ENCODE peak calls at places on chromosomes 12 and 14, in six cellular contexts. One of them, this sample, is unnamed.

GRCh38 chr14:89163237-89163636 is 253.8 kb downstream of the FOXN3 start:
- DNase-seq in activated gamma-delta T cell treated with Interleukin-2 at 50 U/mL for 16 hours: no peak
- DNase-seq in activated CD4-positive, alpha-beta T cell treated with anti-CD3 and anti-CD28 coated beads, Interleukin-2, amount 10 ng/mL, durations not matched to agents 7 days and 5 days: no peak
- DNase-seq in activated T-cell treated with anti-CD3 and anti-CD28 coated beads for 48 hours: no peak
- DNase-seq in NCI-H69: no peak
- DNase-seq in mesothelial cell of epicardium: no peak
- DNase-seq in this sample: no peak

GRCh38 chr12:79406993-79407392 is 283.8 kb downstream of the PAWR start:
- DNase-seq in mesothelial cell of epicardium: no peak
- DNase-seq in NCI-H69: no peak
- DNase-seq in activated gamma-delta T cell treated with Interleukin-2 at 50 U/mL for 16 hours: no peak
- DNase-seq in activated T-cell treated with anti-CD3 and anti-CD28 coated beads for 48 hours: no peak
- DNase-seq in activated CD4-positive, alpha-beta T cell treated with anti-CD3 and anti-CD28 coated beads, Interleukin-2, amount 10 ng/mL, durations not matched to agents 7 days and 5 days: no peak
- DNase-seq in this sample: no peak

GRCh38 chr12:130391186-130391585 is 53.5 kb downstream of the PIWIL1 start:
- DNase-seq in activated T-cell treated with anti-CD3 and anti-CD28 coated beads for 48 hours: no peak
- DNase-seq in activated gamma-delta T cell treated with Interleukin-2 at 50 U/mL for 16 hours: no peak
- DNase-seq in activated CD4-positive, alpha-beta T cell treated with anti-CD3 and anti-CD28 coated beads, Interleukin-2, amount 10 ng/mL, durations not matched to agents 7 days and 5 days: no peak
- DNase-seq in mesothelial cell of epicardium: no peak
- DNase-seq in NCI-H69: no peak
- DNase-seq in this sample: no peak

GRCh38 chr12:69948874-69949273 is 123.8 kb downstream of the MYRFL start:
- DNase-seq in mesothelial cell of epicardium: no peak
- DNase-seq in activated CD4-positive, alpha-beta T cell treated with anti-CD3 and anti-CD28 coated beads, Interleukin-2, amount 10 ng/mL, durations not matched to agents 7 days and 5 days: no peak
- DNase-seq in activated T-cell treated with anti-CD3 and anti-CD28 coated beads for 48 hours: no peak
- DNase-seq in activated gamma-delta T cell treated with Interleukin-2 at 50 U/mL for 16 hours: no peak
- DNase-seq in NCI-H69: no peak
- DNase-seq in this sample: no peak

GRCh38 chr14:53151867-53152626 is 1.1 kb downstream of the DDHD1 start:
- DNase-seq in activated CD4-positive, alpha-beta T cell treated with anti-CD3 and anti-CD28 coated beads, Interleukin-2, amount 10 ng/mL, durations not matched to agents 7 days and 5 days: peak
- DNase-seq in activated T-cell treated with anti-CD3 and anti-CD28 coated beads for 48 hours: peak
- DNase-seq in activated gamma-delta T cell treated with Interleukin-2 at 50 U/mL for 16 hours: peak
- DNase-seq in mesothelial cell of epicardium: peak
- DNase-seq in NCI-H69: peak
- DNase-seq in this sample: peak

GRCh38 chr14:52111583-52111982 is 42.7 kb upstream of the NID2 start:
- DNase-seq in NCI-H69: no peak
- DNase-seq in mesothelial cell of epicardium: no peak
- DNase-seq in activated CD4-positive, alpha-beta T cell treated with anti-CD3 and anti-CD28 coated beads, Interleukin-2, amount 10 ng/mL, durations not matched to agents 7 days and 5 days: no peak
- DNase-seq in activated gamma-delta T cell treated with Interleukin-2 at 50 U/mL for 16 hours: no peak
- DNase-seq in activated T-cell treated with anti-CD3 and anti-CD28 coated beads for 48 hours: no peak
- DNase-seq in this sample: peak

GRCh38 chr12:131444220-131445164 is 266.4 kb upstream of the SFSWAP start:
- DNase-seq in activated T-cell treated with anti-CD3 and anti-CD28 coated beads for 48 hours: no peak
- DNase-seq in NCI-H69: no peak
- DNase-seq in mesothelial cell of epicardium: peak
- DNase-seq in activated gamma-delta T cell treated with Interleukin-2 at 50 U/mL for 16 hours: no peak
- DNase-seq in activated CD4-positive, alpha-beta T cell treated with anti-CD3 and anti-CD28 coated beads, Interleukin-2, amount 10 ng/mL, durations not matched to agents 7 days and 5 days: no peak
- DNase-seq in this sample: no peak

GRCh38 chr14:100842799-100843198 is 16.9 kb downstream of the MEG3 start:
- DNase-seq in NCI-H69: peak
- DNase-seq in activated T-cell treated with anti-CD3 and anti-CD28 coated beads for 48 hours: no peak
- DNase-seq in activated CD4-positive, alpha-beta T cell treated with anti-CD3 and anti-CD28 coated beads, Interleukin-2, amount 10 ng/mL, durations not matched to agents 7 days and 5 days: no peak
- DNase-seq in activated gamma-delta T cell treated with Interleukin-2 at 50 U/mL for 16 hours: no peak
- DNase-seq in mesothelial cell of epicardium: no peak
- DNase-seq in this sample: peak

GRCh38 chr12:67630373-67631088 is 18.0 kb upstream of the DYRK2 start:
- DNase-seq in activated gamma-delta T cell treated with Interleukin-2 at 50 U/mL for 16 hours: peak
- DNase-seq in NCI-H69: peak
- DNase-seq in activated CD4-positive, alpha-beta T cell treated with anti-CD3 and anti-CD28 coated beads, Interleukin-2, amount 10 ng/mL, durations not matched to agents 7 days and 5 days: peak
- DNase-seq in mesothelial cell of epicardium: no peak
- DNase-seq in activated T-cell treated with anti-CD3 and anti-CD28 coated beads for 48 hours: peak
- DNase-seq in this sample: no peak

GRCh38 chr12:95218164-95218851 is 701 bp downstream of the VEZT start:
- DNase-seq in NCI-H69: peak
- DNase-seq in activated T-cell treated with anti-CD3 and anti-CD28 coated beads for 48 hours: no peak
- DNase-seq in mesothelial cell of epicardium: no peak
- DNase-seq in activated gamma-delta T cell treated with Interleukin-2 at 50 U/mL for 16 hours: peak
- DNase-seq in activated CD4-positive, alpha-beta T cell treated with anti-CD3 and anti-CD28 coated beads, Interleukin-2, amount 10 ng/mL, durations not matched to agents 7 days and 5 days: peak
- DNase-seq in this sample: peak

GRCh38 chr12:121791671-121792496 is 1.6 kb downstream of the RHOF start:
- DNase-seq in activated T-cell treated with anti-CD3 and anti-CD28 coated beads for 48 hours: no peak
- DNase-seq in activated gamma-delta T cell treated with Interleukin-2 at 50 U/mL for 16 hours: peak
- DNase-seq in NCI-H69: no peak
- DNase-seq in mesothelial cell of epicardium: no peak
- DNase-seq in activated CD4-positive, alpha-beta T cell treated with anti-CD3 and anti-CD28 coated beads, Interleukin-2, amount 10 ng/mL, durations not matched to agents 7 days and 5 days: peak
- DNase-seq in this sample: no peak

GRCh38 chr12:96786808-96787207 is 120.2 kb upstream of the NEDD1 start:
- DNase-seq in activated T-cell treated with anti-CD3 and anti-CD28 coated beads for 48 hours: no peak
- DNase-seq in mesothelial cell of epicardium: no peak
- DNase-seq in NCI-H69: no peak
- DNase-seq in activated gamma-delta T cell treated with Interleukin-2 at 50 U/mL for 16 hours: no peak
- DNase-seq in activated CD4-positive, alpha-beta T cell treated with anti-CD3 and anti-CD28 coated beads, Interleukin-2, amount 10 ng/mL, durations not matched to agents 7 days and 5 days: no peak
- DNase-seq in this sample: no peak

GRCh38 chr12:132593938-132594358 is 16.4 kb downstream of the LRCOL1 start:
- DNase-seq in NCI-H69: peak
- DNase-seq in mesothelial cell of epicardium: peak
- DNase-seq in activated CD4-positive, alpha-beta T cell treated with anti-CD3 and anti-CD28 coated beads, Interleukin-2, amount 10 ng/mL, durations not matched to agents 7 days and 5 days: no peak
- DNase-seq in activated gamma-delta T cell treated with Interleukin-2 at 50 U/mL for 16 hours: no peak
- DNase-seq in activated T-cell treated with anti-CD3 and anti-CD28 coated beads for 48 hours: peak
- DNase-seq in this sample: peak

GRCh38 chr12:20097561-20097960 is 270.8 kb upstream of the PDE3A start:
- DNase-seq in activated T-cell treated with anti-CD3 and anti-CD28 coated beads for 48 hours: no peak
- DNase-seq in activated gamma-delta T cell treated with Interleukin-2 at 50 U/mL for 16 hours: no peak
- DNase-seq in activated CD4-positive, alpha-beta T cell treated with anti-CD3 and anti-CD28 coated beads, Interleukin-2, amount 10 ng/mL, durations not matched to agents 7 days and 5 days: no peak
- DNase-seq in mesothelial cell of epicardium: no peak
- DNase-seq in NCI-H69: no peak
- DNase-seq in this sample: peak

GRCh38 chr14:24317141-24317927 is 6.0 kb downstream of the LTB4R start:
- DNase-seq in mesothelial cell of epicardium: no peak
- DNase-seq in activated T-cell treated with anti-CD3 and anti-CD28 coated beads for 48 hours: no peak
- DNase-seq in activated gamma-delta T cell treated with Interleukin-2 at 50 U/mL for 16 hours: no peak
- DNase-seq in activated CD4-positive, alpha-beta T cell treated with anti-CD3 and anti-CD28 coated beads, Interleukin-2, amount 10 ng/mL, durations not matched to agents 7 days and 5 days: no peak
- DNase-seq in NCI-H69: no peak
- DNase-seq in this sample: peak

GRCh38 chr14:21070610-21071224 is 613 bp downstream of the ARHGEF40 start:
- DNase-seq in NCI-H69: peak
- DNase-seq in activated CD4-positive, alpha-beta T cell treated with anti-CD3 and anti-CD28 coated beads, Interleukin-2, amount 10 ng/mL, durations not matched to agents 7 days and 5 days: no peak
- DNase-seq in mesothelial cell of epicardium: peak
- DNase-seq in activated gamma-delta T cell treated with Interleukin-2 at 50 U/mL for 16 hours: no peak
- DNase-seq in activated T-cell treated with anti-CD3 and anti-CD28 coated beads for 48 hours: no peak
- DNase-seq in this sample: peak

GRCh38 chr12:130976171-130976720 is 22.5 kb downstream of the ADGRD1 start:
- DNase-seq in mesothelial cell of epicardium: no peak
- DNase-seq in activated gamma-delta T cell treated with Interleukin-2 at 50 U/mL for 16 hours: no peak
- DNase-seq in activated T-cell treated with anti-CD3 and anti-CD28 coated beads for 48 hours: no peak
- DNase-seq in NCI-H69: no peak
- DNase-seq in activated CD4-positive, alpha-beta T cell treated with anti-CD3 and anti-CD28 coated beads, Interleukin-2, amount 10 ng/mL, durations not matched to agents 7 days and 5 days: no peak
- DNase-seq in this sample: no peak

GRCh38 chr14:90804292-90804671 is 11.9 kb downstream of the TTC7B start:
- DNase-seq in activated gamma-delta T cell treated with Interleukin-2 at 50 U/mL for 16 hours: no peak
- DNase-seq in mesothelial cell of epicardium: no peak
- DNase-seq in activated CD4-positive, alpha-beta T cell treated with anti-CD3 and anti-CD28 coated beads, Interleukin-2, amount 10 ng/mL, durations not matched to agents 7 days and 5 days: no peak
- DNase-seq in NCI-H69: no peak
- DNase-seq in activated T-cell treated with anti-CD3 and anti-CD28 coated beads for 48 hours: no peak
- DNase-seq in this sample: no peak

GRCh38 chr12:6919588-6919987 is 5.2 kb downstream of the ENO2 start:
- DNase-seq in activated T-cell treated with anti-CD3 and anti-CD28 coated beads for 48 hours: no peak
- DNase-seq in activated gamma-delta T cell treated with Interleukin-2 at 50 U/mL for 16 hours: no peak
- DNase-seq in NCI-H69: no peak
- DNase-seq in activated CD4-positive, alpha-beta T cell treated with anti-CD3 and anti-CD28 coated beads, Interleukin-2, amount 10 ng/mL, durations not matched to agents 7 days and 5 days: no peak
- DNase-seq in mesothelial cell of epicardium: no peak
- DNase-seq in this sample: no peak

GRCh38 chr14:92348154-92348553 is 25.2 kb downstream of the SLC24A4 start:
- DNase-seq in activated CD4-positive, alpha-beta T cell treated with anti-CD3 and anti-CD28 coated beads, Interleukin-2, amount 10 ng/mL, durations not matched to agents 7 days and 5 days: no peak
- DNase-seq in activated T-cell treated with anti-CD3 and anti-CD28 coated beads for 48 hours: no peak
- DNase-seq in NCI-H69: peak
- DNase-seq in mesothelial cell of epicardium: no peak
- DNase-seq in activated gamma-delta T cell treated with Interleukin-2 at 50 U/mL for 16 hours: no peak
- DNase-seq in this sample: no peak

GRCh38 chr12:6784292-6784691 is 5.0 kb upstream of the CD4 start:
- DNase-seq in mesothelial cell of epicardium: no peak
- DNase-seq in activated gamma-delta T cell treated with Interleukin-2 at 50 U/mL for 16 hours: no peak
- DNase-seq in NCI-H69: no peak
- DNase-seq in activated CD4-positive, alpha-beta T cell treated with anti-CD3 and anti-CD28 coated beads, Interleukin-2, amount 10 ng/mL, durations not matched to agents 7 days and 5 days: no peak
- DNase-seq in activated T-cell treated with anti-CD3 and anti-CD28 coated beads for 48 hours: no peak
- DNase-seq in this sample: no peak

GRCh38 chr12:107684990-107685359 is 624 bp upstream of the PWP1 start:
- DNase-seq in activated T-cell treated with anti-CD3 and anti-CD28 coated beads for 48 hours: peak
- DNase-seq in mesothelial cell of epicardium: no peak
- DNase-seq in activated gamma-delta T cell treated with Interleukin-2 at 50 U/mL for 16 hours: no peak
- DNase-seq in activated CD4-positive, alpha-beta T cell treated with anti-CD3 and anti-CD28 coated beads, Interleukin-2, amount 10 ng/mL, durations not matched to agents 7 days and 5 days: peak
- DNase-seq in NCI-H69: peak
- DNase-seq in this sample: peak

GRCh38 chr14:93958567-93959238 is 17.7 kb downstream of the ASB2 start:
- DNase-seq in activated gamma-delta T cell treated with Interleukin-2 at 50 U/mL for 16 hours: no peak
- DNase-seq in NCI-H69: no peak
- DNase-seq in mesothelial cell of epicardium: no peak
- DNase-seq in activated T-cell treated with anti-CD3 and anti-CD28 coated beads for 48 hours: no peak
- DNase-seq in activated CD4-positive, alpha-beta T cell treated with anti-CD3 and anti-CD28 coated beads, Interleukin-2, amount 10 ng/mL, durations not matched to agents 7 days and 5 days: no peak
- DNase-seq in this sample: no peak

GRCh38 chr14:80844872-80845271 is 96.7 kb downstream of the CEP128 start:
- DNase-seq in activated CD4-positive, alpha-beta T cell treated with anti-CD3 and anti-CD28 coated beads, Interleukin-2, amount 10 ng/mL, durations not matched to agents 7 days and 5 days: no peak
- DNase-seq in NCI-H69: peak
- DNase-seq in activated gamma-delta T cell treated with Interleukin-2 at 50 U/mL for 16 hours: no peak
- DNase-seq in activated T-cell treated with anti-CD3 and anti-CD28 coated beads for 48 hours: no peak
- DNase-seq in mesothelial cell of epicardium: no peak
- DNase-seq in this sample: peak

GRCh38 chr14:77376380-77376770 is 519 bp downstream of the TMED8 start:
- DNase-seq in NCI-H69: peak
- DNase-seq in activated T-cell treated with anti-CD3 and anti-CD28 coated beads for 48 hours: no peak
- DNase-seq in activated CD4-positive, alpha-beta T cell treated with anti-CD3 and anti-CD28 coated beads, Interleukin-2, amount 10 ng/mL, durations not matched to agents 7 days and 5 days: peak
- DNase-seq in mesothelial cell of epicardium: peak
- DNase-seq in activated gamma-delta T cell treated with Interleukin-2 at 50 U/mL for 16 hours: no peak
- DNase-seq in this sample: no peak

GRCh38 chr12:54680374-54680773 is 32.2 kb upstream of the DCD start:
- DNase-seq in mesothelial cell of epicardium: no peak
- DNase-seq in activated CD4-positive, alpha-beta T cell treated with anti-CD3 and anti-CD28 coated beads, Interleukin-2, amount 10 ng/mL, durations not matched to agents 7 days and 5 days: peak
- DNase-seq in NCI-H69: peak
- DNase-seq in activated T-cell treated with anti-CD3 and anti-CD28 coated beads for 48 hours: peak
- DNase-seq in activated gamma-delta T cell treated with Interleukin-2 at 50 U/mL for 16 hours: no peak
- DNase-seq in this sample: no peak

GRCh38 chr14:52834440-52834842 is 43.0 kb upstream of the GNPNAT1 start:
- DNase-seq in activated gamma-delta T cell treated with Interleukin-2 at 50 U/mL for 16 hours: no peak
- DNase-seq in activated T-cell treated with anti-CD3 and anti-CD28 coated beads for 48 hours: no peak
- DNase-seq in mesothelial cell of epicardium: no peak
- DNase-seq in NCI-H69: peak
- DNase-seq in activated CD4-positive, alpha-beta T cell treated with anti-CD3 and anti-CD28 coated beads, Interleukin-2, amount 10 ng/mL, durations not matched to agents 7 days and 5 days: no peak
- DNase-seq in this sample: peak

GRCh38 chr12:42552822-42553221 is 36.7 kb downstream of the PRICKLE1 start:
- DNase-seq in activated CD4-positive, alpha-beta T cell treated with anti-CD3 and anti-CD28 coated beads, Interleukin-2, amount 10 ng/mL, durations not matched to agents 7 days and 5 days: no peak
- DNase-seq in mesothelial cell of epicardium: no peak
- DNase-seq in activated gamma-delta T cell treated with Interleukin-2 at 50 U/mL for 16 hours: no peak
- DNase-seq in NCI-H69: peak
- DNase-seq in activated T-cell treated with anti-CD3 and anti-CD28 coated beads for 48 hours: no peak
- DNase-seq in this sample: no peak

GRCh38 chr14:76917158-76917596 is 91.0 kb downstream of the LRRC74A start:
- DNase-seq in mesothelial cell of epicardium: no peak
- DNase-seq in NCI-H69: peak
- DNase-seq in activated gamma-delta T cell treated with Interleukin-2 at 50 U/mL for 16 hours: no peak
- DNase-seq in activated CD4-positive, alpha-beta T cell treated with anti-CD3 and anti-CD28 coated beads, Interleukin-2, amount 10 ng/mL, durations not matched to agents 7 days and 5 days: no peak
- DNase-seq in activated T-cell treated with anti-CD3 and anti-CD28 coated beads for 48 hours: no peak
- DNase-seq in this sample: peak

GRCh38 chr14:92973265-92973797 is 50.4 kb downstream of the CHGA start:
- DNase-seq in NCI-H69: peak
- DNase-seq in activated T-cell treated with anti-CD3 and anti-CD28 coated beads for 48 hours: peak
- DNase-seq in mesothelial cell of epicardium: no peak
- DNase-seq in activated gamma-delta T cell treated with Interleukin-2 at 50 U/mL for 16 hours: no peak
- DNase-seq in activated CD4-positive, alpha-beta T cell treated with anti-CD3 and anti-CD28 coated beads, Interleukin-2, amount 10 ng/mL, durations not matched to agents 7 days and 5 days: peak
- DNase-seq in this sample: peak

GRCh38 chr12:68733661-68734071 is 12.3 kb upstream of the SLC35E3 start:
- DNase-seq in activated gamma-delta T cell treated with Interleukin-2 at 50 U/mL for 16 hours: no peak
- DNase-seq in activated T-cell treated with anti-CD3 and anti-CD28 coated beads for 48 hours: no peak
- DNase-seq in NCI-H69: no peak
- DNase-seq in mesothelial cell of epicardium: no peak
- DNase-seq in activated CD4-positive, alpha-beta T cell treated with anti-CD3 and anti-CD28 coated beads, Interleukin-2, amount 10 ng/mL, durations not matched to agents 7 days and 5 days: no peak
- DNase-seq in this sample: peak

GRCh38 chr12:10304161-10304574 is 3.5 kb upstream of the KLRD1 start:
- DNase-seq in activated T-cell treated with anti-CD3 and anti-CD28 coated beads for 48 hours: no peak
- DNase-seq in NCI-H69: no peak
- DNase-seq in mesothelial cell of epicardium: no peak
- DNase-seq in activated gamma-delta T cell treated with Interleukin-2 at 50 U/mL for 16 hours: peak
- DNase-seq in activated CD4-positive, alpha-beta T cell treated with anti-CD3 and anti-CD28 coated beads, Interleukin-2, amount 10 ng/mL, durations not matched to agents 7 days and 5 days: peak
- DNase-seq in this sample: peak

GRCh38 chr12:93848453-93849120 is 171.4 kb downstream of the CRADD start:
- DNase-seq in activated gamma-delta T cell treated with Interleukin-2 at 50 U/mL for 16 hours: no peak
- DNase-seq in activated T-cell treated with anti-CD3 and anti-CD28 coated beads for 48 hours: no peak
- DNase-seq in NCI-H69: no peak
- DNase-seq in activated CD4-positive, alpha-beta T cell treated with anti-CD3 and anti-CD28 coated beads, Interleukin-2, amount 10 ng/mL, durations not matched to agents 7 days and 5 days: no peak
- DNase-seq in mesothelial cell of epicardium: no peak
- DNase-seq in this sample: no peak

GRCh38 chr14:103803661-103804060 is 43.7 kb downstream of the PPP1R13B start:
- DNase-seq in NCI-H69: no peak
- DNase-seq in activated CD4-positive, alpha-beta T cell treated with anti-CD3 and anti-CD28 coated beads, Interleukin-2, amount 10 ng/mL, durations not matched to agents 7 days and 5 days: no peak
- DNase-seq in activated T-cell treated with anti-CD3 and anti-CD28 coated beads for 48 hours: no peak
- DNase-seq in activated gamma-delta T cell treated with Interleukin-2 at 50 U/mL for 16 hours: no peak
- DNase-seq in mesothelial cell of epicardium: no peak
- DNase-seq in this sample: peak

GRCh38 chr14:94903338-94903737 is 133.4 kb upstream of the GSC start:
- DNase-seq in activated gamma-delta T cell treated with Interleukin-2 at 50 U/mL for 16 hours: no peak
- DNase-seq in NCI-H69: no peak
- DNase-seq in mesothelial cell of epicardium: no peak
- DNase-seq in activated CD4-positive, alpha-beta T cell treated with anti-CD3 and anti-CD28 coated beads, Interleukin-2, amount 10 ng/mL, durations not matched to agents 7 days and 5 days: no peak
- DNase-seq in activated T-cell treated with anti-CD3 and anti-CD28 coated beads for 48 hours: no peak
- DNase-seq in this sample: no peak

GRCh38 chr14:82595466-82595865 is 1061.8 kb upstream of the SEL1L start:
- DNase-seq in activated T-cell treated with anti-CD3 and anti-CD28 coated beads for 48 hours: no peak
- DNase-seq in activated gamma-delta T cell treated with Interleukin-2 at 50 U/mL for 16 hours: no peak
- DNase-seq in mesothelial cell of epicardium: no peak
- DNase-seq in NCI-H69: peak
- DNase-seq in activated CD4-positive, alpha-beta T cell treated with anti-CD3 and anti-CD28 coated beads, Interleukin-2, amount 10 ng/mL, durations not matched to agents 7 days and 5 days: no peak
- DNase-seq in this sample: no peak

GRCh38 chr12:54917001-54917488 is 62.7 kb downstream of the MUCL1 start:
- DNase-seq in NCI-H69: no peak
- DNase-seq in mesothelial cell of epicardium: no peak
- DNase-seq in activated gamma-delta T cell treated with Interleukin-2 at 50 U/mL for 16 hours: no peak
- DNase-seq in activated CD4-positive, alpha-beta T cell treated with anti-CD3 and anti-CD28 coated beads, Interleukin-2, amount 10 ng/mL, durations not matched to agents 7 days and 5 days: no peak
- DNase-seq in activated T-cell treated with anti-CD3 and anti-CD28 coated beads for 48 hours: no peak
- DNase-seq in this sample: no peak

This sample was measured in adipocyte.